ENCODE peak calls at places on chromosomes 12 and 14, in seven cellular contexts. B is A172, J is NCI-H460, U is BE2C, Q is esophagus squamous epithelium, V is NCI-H510A, O is NCI-H1105. F is an unnamed sample.

GRCh38 chr12:125203145-125203765 is 138.0 kb downstream of the AACS start:
- DNase-seq in B (no peak), J (no peak), U (no peak), Q (no peak), V (no peak), O (peak), F (no peak)

GRCh38 chr12:90922068-90922743 is 32.8 kb downstream of the CCER1 start:
- DNase-seq in B (no peak), J (no peak), U (no peak), Q (no peak), V (no peak), O (no peak), F (no peak)

GRCh38 chr12:76508128-76508661 is 51.4 kb downstream of the OSBPL8 start:
- DNase-seq in B (no peak), J (no peak), U (no peak), Q (no peak), V (no peak), O (no peak), F (no peak)

GRCh38 chr14:73059326-73059725 is 992 bp downstream of the RBM25 start:
- DNase-seq in B (no peak), J (peak), U (no peak), Q (no peak), V (no peak), O (no peak), F (no peak)

GRCh38 chr14:105865266-105865903 is 339.0 kb downstream of the TMEM121 start:
- DNase-seq in B (no peak), J (no peak), U (peak), Q (no peak), V (no peak), O (no peak), F (no peak)

GRCh38 chr12:98519257-98519907 is 4.0 kb downstream of the TMPO start:
- DNase-seq in B (no peak), J (no peak), U (no peak), Q (no peak), V (no peak), O (peak), F (no peak)

GRCh38 chr14:99779751-99780150 is 13.5 kb upstream of the EML1 start:
- DNase-seq in B (peak), J (no peak), U (no peak), Q (no peak), V (no peak), O (no peak), F (no peak)

GRCh38 chr12:75662501-75663159 is 151.2 kb upstream of the KRR1 start:
- DNase-seq in B (no peak), J (no peak), U (no peak), Q (no peak), V (no peak), O (no peak), F (no peak)

GRCh38 chr12:40733871-40734270 is 41.6 kb downstream of the CNTN1 start:
- DNase-seq in B (no peak), J (no peak), U (peak), Q (no peak), V (no peak), O (peak), F (no peak)

GRCh38 chr12:108495054-108495453 is 20.0 kb upstream of the FICD start:
- DNase-seq in B (peak), J (peak), U (peak), Q (no peak), V (no peak), O (no peak), F (no peak)

GRCh38 chr12:18798445-18799139 is 60.7 kb downstream of the CAPZA3 start:
- DNase-seq in B (no peak), J (no peak), U (no peak), Q (no peak), V (no peak), O (no peak), F (no peak)

GRCh38 chr14:81303258-81303935 is 82.6 kb upstream of the GTF2A1 start:
- DNase-seq in B (no peak), J (no peak), U (no peak), Q (no peak), V (peak), O (peak), F (peak)

GRCh38 chr14:99682809-99683618 is 1.1 kb upstream of the CYP46A1 start:
- DNase-seq in B (peak), J (peak), U (peak), Q (no peak), V (peak), O (peak), F (peak)

GRCh38 chr12:53575502-53576264 is 50.5 kb downstream of the ATF7 start:
- DNase-seq in B (no peak), J (peak), U (no peak), Q (no peak), V (no peak), O (no peak), F (no peak)